ENCODE peak calls at places on chromosomes 12 and 14, in four cellular contexts. L, E, R and F are unnamed samples.

GRCh38 chr14:22572562-22573058 is 16.4 kb downstream of the DAD1 start:
- DNase-seq in R (no peak), L (peak), E (peak), F (no peak)

GRCh38 chr12:63196168-63196567 is 45.2 kb upstream of the AVPR1A start:
- DNase-seq in E (no peak), R (no peak), L (no peak), F (no peak)

GRCh38 chr12:50986961-50987737 is 34.8 kb downstream of the HIGD1C start:
- DNase-seq in E (peak), L (peak), R (no peak), F (peak)

GRCh38 chr12:113837059-113837458 is 129.1 kb downstream of the RBM19 start:
- DNase-seq in R (no peak), E (peak), L (no peak), F (no peak)

GRCh38 chr12:56392331-56392730 is 29.7 kb upstream of the APOF start:
- DNase-seq in L (no peak), R (no peak), E (no peak), F (no peak)

GRCh38 chr14:64705406-64706118 is 1.3 kb downstream of the PLEKHG3 start:
- DNase-seq in L (peak), R (peak), E (no peak), F (no peak)

GRCh38 chr14:105323663-105324062 is 9.1 kb downstream of the PACS2 start:
- DNase-seq in L (no peak), E (no peak), R (no peak), F (no peak)

GRCh38 chr12:53500776-53501614 is at the start of gene TARBP2:
- DNase-seq in E (peak), L (peak), R (peak), F (peak)

GRCh38 chr12:92404921-92405320 is 259.3 kb upstream of the BTG1 start:
- DNase-seq in E (no peak), R (no peak), L (no peak), F (no peak)

GRCh38 chr12:77947326-77947725 is 116.6 kb downstream of the NAV3 start:
- DNase-seq in R (no peak), E (peak), L (peak), F (no peak)